ENCODE peak calls at places on chromosomes 5 and 9, in six cellular contexts. M is amygdala; G is RWPE1; L is dermis blood vessel endothelial cell; X is cardiac muscle cell; D is activated CD8-positive, alpha-beta memory T cell treated with anti-CD3 and anti-CD28 coated beads, Interleukin-2, amount 50 U/mL, for 48 hours. K is an unnamed sample.

GRCh38 chr9:121871431-121872025 is 220.1 kb downstream of the DAB2IP start:
- DNase-seq in X (no peak), L (no peak), G (no peak), M (no peak), D (no peak), K (no peak)

GRCh38 chr5:28766565-28767158 is 1728.3 kb upstream of the CDH9 start:
- DNase-seq in G (peak; percentile 25), D (no peak), X (peak; percentile 67), L (peak; percentile 7), M (no peak), K (peak; percentile 63)

GRCh38 chr9:3732077-3733038 is 206.6 kb upstream of the RFX3 start:
- DNase-seq in D (no peak), X (peak; percentile 78), M (peak; percentile 23), L (peak; percentile 88), G (peak; percentile 49), K (peak; percentile 83)

GRCh38 chr5:147743686-147744332 is 38.7 kb downstream of the JAKMIP2 start:
- DNase-seq in D (no peak), L (no peak), M (no peak), X (peak; percentile 84), G (no peak), K (peak; percentile 99)

GRCh38 chr5:158277276-158277675 is 418.3 kb upstream of the CLINT1 start:
- DNase-seq in L (no peak), D (no peak), X (no peak), M (no peak), G (no peak), K (no peak)

GRCh38 chr5:115607935-115608334 is 5.7 kb upstream of the TICAM2 start:
- DNase-seq in D (no peak), L (no peak), X (no peak), G (no peak), M (no peak), K (no peak)

GRCh38 chr5:59126665-59127354 is 543.9 kb downstream of the RAB3C start:
- DNase-seq in M (no peak), D (no peak), X (no peak), G (no peak), L (peak; percentile 52), K (peak; percentile 64)

GRCh38 chr5:135206862-135207261 is 172.8 kb upstream of the PITX1 start:
- DNase-seq in X (no peak), M (no peak), L (no peak), D (peak; percentile 8), G (no peak), K (no peak)

GRCh38 chr5:124264499-124264898 is 481.9 kb downstream of the ZNF608 start:
- DNase-seq in X (no peak), G (no peak), M (no peak), D (no peak), L (no peak), K (no peak)

GRCh38 chr9:71830131-71830530 is 61.8 kb upstream of the CEMIP2 start:
- DNase-seq in L (no peak), M (peak; percentile 76), X (no peak), D (no peak), G (no peak), K (no peak)

GRCh38 chr9:133604214-133604613 is 5.0 kb downstream of the FAM163B start:
- DNase-seq in M (no peak), G (no peak), D (no peak), X (peak; percentile 60), L (no peak), K (peak; percentile 67)

GRCh38 chr9:89956907-89957306 is 352.1 kb downstream of the GADD45G start:
- DNase-seq in L (no peak), M (no peak), X (no peak), D (no peak), G (no peak), K (no peak)

GRCh38 chr9:114906922-114907571 is 23.3 kb downstream of the TNFSF8 start:
- DNase-seq in L (peak; percentile 85), X (peak; percentile 58), M (no peak), G (peak; percentile 56), D (no peak), K (peak; percentile 63)

GRCh38 chr9:114400772-114401171 is 13.0 kb upstream of the AKNA start:
- DNase-seq in G (no peak), D (no peak), L (no peak), X (no peak), M (no peak), K (no peak)

GRCh38 chr5:75006821-75007536 is 45.4 kb downstream of the GCNT4 start:
- DNase-seq in X (no peak), G (no peak), M (no peak), D (no peak), L (no peak), K (peak; percentile 26)

GRCh38 chr9:113593682-113594281 is 130.3 kb downstream of the RGS3 start:
- DNase-seq in L (peak; percentile 99), X (peak; percentile 98), G (peak; percentile 98), D (no peak), M (peak; percentile 81), K (peak; percentile 97)

GRCh38 chr9:22342489-22343217 is 104.0 kb upstream of the DMRTA1 start:
- DNase-seq in M (no peak), D (no peak), L (no peak), X (no peak), G (peak; percentile 43), K (no peak)

GRCh38 chr9:131815971-131816873 is 76.3 kb upstream of the RAPGEF1 start:
- DNase-seq in G (no peak), X (no peak), D (no peak), L (no peak), M (no peak), K (no peak)

GRCh38 chr5:132388244-132389050 is 18.9 kb downstream of the SLC22A5 start:
- DNase-seq in L (peak; percentile 84), G (no peak), M (no peak), D (no peak), X (no peak), K (no peak)

GRCh38 chr9:131153585-131153984 is 28.2 kb downstream of the NUP214 start:
- DNase-seq in M (no peak), L (no peak), X (no peak), D (no peak), G (no peak), K (no peak)

GRCh38 chr9:86099695-86100364 is 472 bp upstream of the GOLM1 start:
- DNase-seq in M (no peak), D (peak; percentile 56), X (peak; percentile 49), G (peak; percentile 29), L (peak; percentile 67), K (peak; percentile 45)

GRCh38 chr5:157516626-157517325 is 56.8 kb downstream of the NIPAL4 start:
- DNase-seq in L (peak; percentile 41), X (peak; percentile 22), D (no peak), M (no peak), G (peak; percentile 16), K (no peak)

GRCh38 chr9:4508907-4509589 is 18.8 kb downstream of the SLC1A1 start:
- DNase-seq in X (no peak), G (no peak), L (no peak), D (no peak), M (no peak), K (no peak)

GRCh38 chr5:149654893-149655505 is 73.7 kb downstream of the ARHGEF37 start:
- DNase-seq in L (no peak), X (no peak), D (peak; percentile 10), M (no peak), G (no peak), K (no peak)

GRCh38 chr5:145967296-145967695 is 30.9 kb downstream of the SH3RF2 start:
- DNase-seq in D (no peak), X (no peak), G (no peak), M (no peak), L (no peak), K (no peak)

GRCh38 chr5:82669720-82670119 is 391.6 kb upstream of the RPS23 start:
- DNase-seq in X (no peak), L (no peak), G (no peak), D (no peak), M (no peak), K (no peak)

GRCh38 chr9:96557921-96558320 is 61.7 kb downstream of the CDC14B start:
- DNase-seq in L (no peak), M (no peak), G (no peak), D (no peak), X (no peak), K (no peak)

GRCh38 chr5:178399723-178400115 is 167.1 kb upstream of the PHYKPL start:
- DNase-seq in G (no peak), X (no peak), M (no peak), D (no peak), L (no peak), K (no peak)

GRCh38 chr9:112029921-112030444 is 133.4 kb downstream of the UGCG start:
- DNase-seq in D (no peak), X (peak; percentile 14), G (peak; percentile 90), M (no peak), L (peak; percentile 71), K (no peak)

GRCh38 chr9:130175355-130175754 is 3.2 kb downstream of the NCS1 start:
- DNase-seq in G (no peak), L (no peak), D (no peak), X (no peak), M (no peak), K (no peak)

GRCh38 chr5:74477082-74477453 is 163.5 kb downstream of the ENC1 start:
- DNase-seq in G (no peak), M (no peak), D (no peak), L (no peak), X (no peak), K (no peak)